ENCODE peak calls at places on chromosomes 6 and 20, in seven cellular contexts. S is heart left ventricle; P is hepatocyte; J is PC-9; I is CD8-positive, alpha-beta T cell; F is cardiac muscle cell; Z is psoas muscle. Y is an unnamed sample.

GRCh38 chr6:120805267-120805666 is 529.0 kb downstream of the TBC1D32 start:
- DNase-seq in F (peak; percentile 2), S (no peak), I (no peak), J (no peak), Z (no peak), P (no peak), Y (peak; percentile 22)

GRCh38 chr20:10524034-10524476 is 89.0 kb downstream of the SLX4IP start:
- DNase-seq in P (peak; percentile 15), S (peak; percentile 57), J (no peak), F (peak; percentile 54), I (no peak), Z (peak; percentile 83), Y (no peak)

GRCh38 chr6:123022980-123023379 is 26.9 kb downstream of the CLVS2 start:
- DNase-seq in J (no peak), I (no peak), Z (no peak), P (peak; percentile 52), S (no peak), F (no peak), Y (peak; percentile 9)

GRCh38 chr6:145887969-145888368 is 73.4 kb upstream of the FBXO30 start:
- DNase-seq in Z (no peak), S (peak; percentile 26), J (no peak), P (peak; percentile 24), F (peak; percentile 36), I (peak; percentile 2), Y (no peak)

GRCh38 chr20:21767739-21768223 is 62.3 kb downstream of the PAX1 start:
- DNase-seq in F (no peak), J (peak; percentile 49), Z (no peak), S (no peak), I (no peak), P (peak; percentile 73), Y (no peak)

GRCh38 chr6:170175644-170176620 is 114.9 kb downstream of the DLL1 start:
- DNase-seq in Z (no peak), J (no peak), F (no peak), S (no peak), P (no peak), I (no peak), Y (no peak)

GRCh38 chr6:85771455-85771854 is 128.8 kb upstream of the SYNCRIP start:
- DNase-seq in S (no peak), J (no peak), I (no peak), F (no peak), Z (no peak), P (no peak), Y (no peak)

GRCh38 chr6:6694368-6694780 is 105.9 kb downstream of the LY86 start:
- DNase-seq in J (no peak), S (no peak), F (no peak), Z (no peak), P (no peak), I (no peak), Y (no peak)

GRCh38 chr20:50172347-50173013 is 18.1 kb upstream of the CEBPB start:
- DNase-seq in Z (peak; percentile 92), F (peak; percentile 83), S (peak; percentile 96), I (no peak), P (peak; percentile 91), J (peak; percentile 74), Y (no peak)

GRCh38 chr6:217048-217659 is 75.1 kb upstream of the DUSP22 start:
- DNase-seq in F (no peak), S (no peak), I (no peak), Z (no peak), J (no peak), P (peak; percentile 30), Y (no peak)
- TF ChIP-seq CTCF in F (peak; percentile 43), S (peak; percentile 42), I (peak; percentile 21), Z (peak; percentile 30), J (peak; percentile 45), P (peak; percentile 29), Y (peak; percentile 53)

GRCh38 chr20:3808544-3808943 is 11.8 kb upstream of the AP5S1 start:
- DNase-seq in I (no peak), F (no peak), J (no peak), P (no peak), Z (no peak), S (no peak), Y (no peak)
- H3K4me1 ChIP-seq in I (peaks cover 70% of the 10 kb centered on the region), F (no peaks in the 10 kb centered on the region), J (peaks cover 69% of the 10 kb centered on the region), P (peaks cover 50% of the 10 kb centered on the region), Z (peaks cover 57% of the 10 kb centered on the region), S (peaks cover 85% of the 10 kb centered on the region), Y (peaks cover 42% of the 10 kb centered on the region)

DNA sequence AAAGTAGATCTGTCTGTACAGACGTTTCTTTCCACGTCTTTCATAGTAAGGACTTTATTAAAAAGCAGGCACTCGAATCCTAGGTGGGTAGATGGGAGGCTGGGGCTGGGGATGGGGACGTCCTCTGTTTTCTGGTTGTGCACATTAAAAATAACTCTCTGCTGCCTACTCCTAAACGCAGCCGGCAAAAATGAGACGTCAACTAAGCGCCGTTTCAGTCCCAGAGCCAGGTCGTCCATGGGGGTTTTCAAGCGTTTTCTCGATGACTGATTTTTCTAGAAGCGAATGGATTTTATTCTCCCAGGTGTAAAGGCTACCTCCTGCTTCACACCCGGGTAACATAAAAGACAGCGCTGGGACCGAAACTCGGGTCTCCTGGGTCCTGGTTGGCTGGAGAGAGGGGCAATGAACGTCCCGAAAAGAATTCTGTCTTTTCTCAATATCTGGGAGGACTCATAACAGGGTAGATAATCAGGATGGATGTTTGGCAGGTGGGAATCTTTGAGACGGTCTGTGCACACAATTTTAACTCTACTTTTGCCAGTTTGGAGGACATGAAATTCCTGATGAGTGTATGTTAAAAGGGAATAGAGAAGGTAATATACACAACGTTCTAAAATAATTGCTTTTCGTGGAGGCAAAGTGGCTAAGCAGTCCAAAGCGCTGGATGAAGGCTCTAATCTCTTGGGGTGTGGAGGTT is 25.3 kb downstream of the GPX6 start:
- DNase-seq in F (no peak), J (no peak), Z (no peak), S (no peak), I (no peak), P (peak; percentile 56), Y (no peak)
- H3K27ac ChIP-seq in F (peak overlapping the region; percentile 94), J (peak overlapping the region; percentile 64), Z (no peak overlapping the region), S (peak overlapping the region; percentile 5), I (peak overlapping the region; percentile 47), P (peak overlapping the region; percentile 96), Y (no peak overlapping the region)

DNA sequence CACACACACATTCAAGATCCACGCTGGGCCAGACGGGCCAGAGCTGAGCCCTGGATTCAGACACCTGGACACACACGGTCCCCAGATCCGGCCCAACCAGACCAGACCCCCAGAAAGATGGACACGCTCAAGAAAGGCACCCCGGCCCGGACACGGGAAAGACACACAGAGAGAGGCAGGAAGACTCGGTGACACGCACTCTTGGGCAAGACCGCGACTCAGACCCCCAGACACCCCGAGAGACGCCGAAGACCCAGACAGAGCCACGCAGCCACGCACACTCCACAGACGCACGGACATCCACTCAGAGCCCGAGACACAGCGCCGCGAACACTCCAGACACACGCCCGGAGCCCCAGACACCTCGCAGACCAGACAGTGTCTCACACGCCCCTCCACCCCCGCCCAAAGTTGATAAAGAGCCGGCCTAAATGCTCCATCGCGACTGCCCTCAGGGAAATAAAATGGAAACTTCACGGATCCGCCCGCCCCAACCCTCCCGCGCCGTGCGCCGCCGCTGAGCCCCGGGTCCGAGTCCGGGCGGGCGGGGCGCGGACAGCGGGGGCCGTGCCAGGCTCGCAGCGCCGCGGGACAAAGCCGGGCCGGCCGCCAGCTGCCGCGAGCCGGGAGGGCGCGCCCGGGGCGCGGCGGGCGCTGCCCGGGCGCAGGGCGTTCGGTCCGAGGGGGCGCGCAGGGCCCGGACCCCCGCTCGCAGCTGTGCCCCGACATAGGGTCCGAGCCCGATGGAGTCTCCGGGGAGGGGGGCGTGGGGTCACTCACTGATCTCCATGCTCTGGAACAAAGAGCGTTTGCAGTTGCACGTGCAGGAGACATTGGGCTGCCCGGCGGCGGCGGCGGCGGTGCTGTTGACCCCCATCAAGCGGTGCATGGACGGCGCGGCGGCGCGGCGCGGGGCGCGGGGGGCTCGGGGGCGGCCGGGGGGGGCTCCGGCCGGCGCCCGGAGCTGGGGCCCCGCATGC is 831 bp downstream of the PMEPA1 start:
- DNase-seq in F (peak; percentile 21), I (no peak), S (peak; percentile 62), P (peak; percentile 56), Z (peak; percentile 68), J (no peak), Y (no peak)
- TF ChIP-seq CTCF in F (no peak), I (no peak), S (no peak), P (no peak), Z (no peak), J (no peak), Y (no peak)

Y was measured in foreskin keratinocyte.